ENCODE peak calls at places on chromosomes 6 and 20, in six cellular contexts. F is K562, Q is SK-N-SH, C is IMR-90, J is GM12878, X is HepG2. O is an unnamed sample.

GRCh38 chr6:30963641-30964040 is 19.9 kb upstream of the MUC21 start:
- DNase-seq in F (no peak), X (no peak), C (peak; percentile 47), Q (no peak), J (no peak), O (no peak)

GRCh38 chr6:118748311-118749062 is 97.1 kb upstream of the CEP85L start:
- DNase-seq in Q (peak; percentile 50), F (no peak), C (peak; percentile 46), J (no peak), X (no peak), O (no peak)

GRCh38 chr6:115934829-115935228 is 125.9 kb downstream of the FRK start:
- DNase-seq in J (no peak), Q (no peak), X (no peak), F (no peak), C (no peak), O (no peak)

GRCh38 chr20:21704408-21705385 is 767 bp upstream of the PAX1 start:
- DNase-seq in F (no peak), J (no peak), Q (no peak), X (no peak), C (no peak), O (no peak)

GRCh38 chr20:33370296-33370695 is 31.0 kb downstream of the CDK5RAP1 start:
- DNase-seq in F (no peak), X (no peak), Q (no peak), C (no peak), J (no peak), O (no peak)

GRCh38 chr6:47169785-47170685 is 127.9 kb upstream of the ADGRF1 start:
- DNase-seq in J (no peak), C (peak; percentile 47), Q (no peak), F (no peak), X (no peak), O (no peak)

GRCh38 chr6:3140201-3140600 is 17.1 kb downstream of the TUBB2A start:
- DNase-seq in C (no peak), J (no peak), X (no peak), F (no peak), Q (no peak), O (no peak)

GRCh38 chr20:37081717-37082289 is 14.0 kb downstream of the RBL1 start:
- DNase-seq in J (no peak), X (no peak), Q (peak; percentile 23), F (no peak), C (no peak), O (no peak)

GRCh38 chr6:158605266-158605878 is 39.2 kb downstream of the DYNLT1 start:
- DNase-seq in F (peak; percentile 60), Q (peak; percentile 85), C (peak; percentile 77), J (peak; percentile 36), X (peak; percentile 72), O (peak; percentile 73)

GRCh38 chr6:132391391-132392291 is 9.6 kb downstream of the MOXD1 start:
- DNase-seq in J (no peak), X (no peak), F (no peak), C (peak; percentile 96), Q (no peak), O (no peak)

GRCh38 chr6:118893095-118893881 is 664 bp upstream of the ASF1A start:
- DNase-seq in X (peak; percentile 49), J (no peak), Q (no peak), C (peak; percentile 67), F (peak; percentile 16), O (peak; percentile 16)

GRCh38 chr6:41386594-41386993 is 51.2 kb downstream of the NCR2 start:
- DNase-seq in X (no peak), C (no peak), F (no peak), Q (no peak), J (no peak), O (no peak)

GRCh38 chr20:641516-641913 is 11.5 kb downstream of the SRXN1 start:
- DNase-seq in X (peak; percentile 85), F (peak; percentile 59), J (no peak), C (no peak), Q (peak; percentile 88), O (peak; percentile 86)

GRCh38 chr6:33075568-33076405 is at the start of gene HLA-DPB1:
- DNase-seq in C (peak; percentile 59), X (peak; percentile 20), J (peak; percentile 96), F (peak; percentile 65), Q (peak; percentile 62), O (peak; percentile 36)

GRCh38 chr6:109305028-109305427 is 77.2 kb downstream of the CD164 start:
- DNase-seq in F (no peak), C (no peak), X (no peak), J (no peak), Q (no peak), O (no peak)

GRCh38 chr20:4626228-4626627 is 95.5 kb upstream of the PRND start:
- DNase-seq in F (no peak), C (no peak), J (peak; percentile 21), X (no peak), Q (no peak), O (no peak)

GRCh38 chr20:9066196-9066595 is 2.7 kb upstream of the PLCB4 start:
- DNase-seq in X (no peak), F (no peak), J (no peak), Q (no peak), C (no peak), O (peak; percentile 37)

GRCh38 chr6:89034586-89035251 is 45.8 kb upstream of the PNRC1 start:
- DNase-seq in X (peak; percentile 67), J (no peak), Q (no peak), C (peak; percentile 49), F (no peak), O (no peak)

GRCh38 chr6:74182992-74183391 is 487.0 kb downstream of the CD109 start:
- DNase-seq in C (peak; percentile 12), F (no peak), Q (no peak), J (no peak), X (peak; percentile 31), O (no peak)

GRCh38 chr6:168045141-168045691 is 33.8 kb downstream of the FRMD1 start:
- DNase-seq in J (no peak), C (no peak), X (peak; percentile 34), Q (no peak), F (peak; percentile 35), O (no peak)

GRCh38 chr6:122789078-122789861 is at the start of gene SMPDL3A:
- DNase-seq in Q (peak; percentile 69), J (no peak), C (peak; percentile 97), X (peak; percentile 76), F (peak; percentile 63), O (peak; percentile 73)

GRCh38 chr20:9557411-9557810 is 43.0 kb downstream of the LAMP5 start:
- DNase-seq in F (no peak), Q (no peak), J (no peak), X (no peak), C (no peak), O (no peak)

GRCh38 chr20:33653218-33653899 is 8.8 kb upstream of the C20orf144 start:
- DNase-seq in X (peak; percentile 75), C (peak; percentile 66), J (no peak), Q (peak; percentile 88), F (peak; percentile 79), O (peak; percentile 72)

GRCh38 chr6:3355358-3356055 is 96.8 kb downstream of the PSMG4 start:
- DNase-seq in F (peak; percentile 59), C (no peak), X (no peak), Q (no peak), J (no peak), O (no peak)

GRCh38 chr6:154931741-154932424 is 63.2 kb upstream of the TIAM2 start:
- DNase-seq in Q (no peak), X (peak; percentile 41), J (no peak), C (peak; percentile 73), F (no peak), O (no peak)

GRCh38 chr20:37670426-37670825 is 23.4 kb upstream of the CTNNBL1 start:
- DNase-seq in F (no peak), Q (peak; percentile 74), J (no peak), C (no peak), X (no peak), O (no peak)

GRCh38 chr6:44652551-44652950 is 265.0 kb downstream of the CDC5L start:
- DNase-seq in J (no peak), X (no peak), Q (no peak), F (no peak), C (peak; percentile 25), O (no peak)

GRCh38 chr6:118659513-118660217 is 8.3 kb upstream of the CEP85L start:
- DNase-seq in X (no peak), C (no peak), J (no peak), Q (no peak), F (peak; percentile 29), O (no peak)

GRCh38 chr6:44097782-44098317 is 29.4 kb downstream of the MRPL14 start:
- DNase-seq in C (no peak), J (no peak), X (no peak), Q (no peak), F (no peak), O (no peak)

GRCh38 chr6:129785081-129785755 is 75.2 kb upstream of the ARHGAP18 start:
- DNase-seq in Q (no peak), C (peak; percentile 42), J (no peak), F (no peak), X (no peak), O (no peak)
- TF ChIP-seq SMC3 in Q (no peak), C (no peak), J (no peak), F (no peak), X (no peak), O (no peak)

GRCh38 chr6:113750148-113750547 is 107.0 kb upstream of the MARCKS start:
- DNase-seq in F (no peak), X (peak; percentile 10), Q (no peak), J (no peak), C (no peak), O (no peak)
- TF ChIP-seq SMC3 in F (no peak), X (no peak), Q (no peak), J (no peak), C (no peak), O (no peak)

GRCh38 chr20:10671221-10671849 is 2.5 kb downstream of the JAG1 start:
- DNase-seq in Q (peak; percentile 71), J (peak; percentile 69), X (peak; percentile 93), F (peak; percentile 23), C (peak; percentile 94), O (peak; percentile 94)
- TF ChIP-seq SMC3 in Q (peak; percentile 42), J (peak; percentile 32), X (peak; percentile 56), F (no peak), C (peak; percentile 51), O (peak; percentile 80)

GRCh38 chr20:43900062-43900461 is 14.6 kb upstream of the TOX2 start:
- DNase-seq in Q (no peak), J (no peak), F (no peak), X (no peak), C (no peak), O (no peak)

GRCh38 chr20:43895235-43895634 is 19.4 kb upstream of the TOX2 start:
- DNase-seq in C (peak; percentile 30), X (no peak), J (no peak), F (no peak), Q (no peak), O (no peak)

GRCh38 chr20:43899274-43899878 is 15.3 kb upstream of the TOX2 start:
- DNase-seq in Q (no peak), J (no peak), F (no peak), C (no peak), X (no peak), O (no peak)

GRCh38 chr20:43893930-43894329 is 20.7 kb upstream of the TOX2 start:
- DNase-seq in F (no peak), X (no peak), J (no peak), C (peak; percentile 24), Q (no peak), O (no peak)

DNA sequence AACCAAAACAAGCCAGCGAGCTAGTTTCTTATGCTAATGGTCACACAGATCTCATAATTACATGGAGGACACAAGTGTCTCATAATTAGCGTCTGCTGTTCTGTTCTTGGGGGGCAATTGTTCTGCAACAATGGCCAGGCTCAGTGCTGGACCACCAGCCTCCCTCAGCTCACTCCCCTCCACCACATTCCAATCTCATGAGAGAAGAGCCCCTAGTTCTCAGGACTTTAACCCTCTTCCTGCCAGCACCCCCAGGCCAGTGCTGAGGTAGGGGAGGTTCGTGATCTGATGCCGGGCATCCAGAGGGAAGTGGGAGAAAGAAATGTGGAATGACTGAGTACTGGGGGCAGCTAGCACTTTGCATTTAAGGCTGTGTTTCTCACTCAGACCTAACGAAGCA is 20.1 kb upstream of the TOX2 start:
- DNase-seq in C (no peak), J (no peak), Q (no peak), X (no peak), F (no peak), O (no peak)
- TF ChIP-seq SMC3 in C (no peak), J (no peak), Q (no peak), X (no peak), F (no peak), O (no peak)